ENCODE peak calls at places on chromosomes 7 and 10, in eight cellular contexts. One of them, this sample, is unnamed.

GRCh38 chr7:116426428-116427156 is 72.9 kb upstream of the CAV2 start:
- DNase-seq in cardiac muscle cell: no peak
- DNase-seq in HT-29: peak; percentile 88
- DNase-seq in stimulated activated CD8-positive, alpha-beta memory T cell treated with anti-CD3 and anti-CD28 coated beads, Interleukin-7, amount 100 ng/mL, for 4 hours: no peak
- DNase-seq in NCI-H460: peak; percentile 92
- DNase-seq in posterior cingulate gyrus: no peak
- DNase-seq in GM18507: no peak
- DNase-seq in dermis microvascular lymphatic vessel endothelial cell: peak; percentile 86
- DNase-seq in this sample: peak; percentile 92

GRCh38 chr7:25025218-25025671 is 45.3 kb upstream of the OSBPL3 start:
- DNase-seq in cardiac muscle cell: peak; percentile 33
- DNase-seq in HT-29: no peak
- DNase-seq in stimulated activated CD8-positive, alpha-beta memory T cell treated with anti-CD3 and anti-CD28 coated beads, Interleukin-7, amount 100 ng/mL, for 4 hours: no peak
- DNase-seq in NCI-H460: peak; percentile 13
- DNase-seq in posterior cingulate gyrus: no peak
- DNase-seq in GM18507: no peak
- DNase-seq in dermis microvascular lymphatic vessel endothelial cell: peak; percentile 84
- DNase-seq in this sample: no peak

GRCh38 chr10:77849039-77849664 is 77.4 kb downstream of the DLG5 start:
- DNase-seq in cardiac muscle cell: peak; percentile 35
- DNase-seq in HT-29: peak; percentile 32
- DNase-seq in stimulated activated CD8-positive, alpha-beta memory T cell treated with anti-CD3 and anti-CD28 coated beads, Interleukin-7, amount 100 ng/mL, for 4 hours: no peak
- DNase-seq in NCI-H460: no peak
- DNase-seq in posterior cingulate gyrus: no peak
- DNase-seq in GM18507: no peak
- DNase-seq in dermis microvascular lymphatic vessel endothelial cell: no peak
- DNase-seq in this sample: no peak

GRCh38 chr10:101783736-101784118 is 481 bp upstream of the NPM3 start:
- DNase-seq in cardiac muscle cell: no peak
- DNase-seq in HT-29: no peak
- DNase-seq in stimulated activated CD8-positive, alpha-beta memory T cell treated with anti-CD3 and anti-CD28 coated beads, Interleukin-7, amount 100 ng/mL, for 4 hours: no peak
- DNase-seq in NCI-H460: no peak
- DNase-seq in posterior cingulate gyrus: no peak
- DNase-seq in GM18507: no peak
- DNase-seq in dermis microvascular lymphatic vessel endothelial cell: no peak
- DNase-seq in this sample: no peak

GRCh38 chr10:80154978-80155695 is 22.6 kb downstream of the PLAC9 start:
- DNase-seq in cardiac muscle cell: no peak
- DNase-seq in HT-29: no peak
- DNase-seq in stimulated activated CD8-positive, alpha-beta memory T cell treated with anti-CD3 and anti-CD28 coated beads, Interleukin-7, amount 100 ng/mL, for 4 hours: no peak
- DNase-seq in NCI-H460: no peak
- DNase-seq in posterior cingulate gyrus: peak; percentile 64
- DNase-seq in GM18507: no peak
- DNase-seq in dermis microvascular lymphatic vessel endothelial cell: no peak
- DNase-seq in this sample: no peak

GRCh38 chr10:122078965-122079401 is 90.0 kb downstream of the TACC2 start:
- DNase-seq in cardiac muscle cell: peak; percentile 15
- DNase-seq in HT-29: no peak
- DNase-seq in stimulated activated CD8-positive, alpha-beta memory T cell treated with anti-CD3 and anti-CD28 coated beads, Interleukin-7, amount 100 ng/mL, for 4 hours: no peak
- DNase-seq in NCI-H460: no peak
- DNase-seq in posterior cingulate gyrus: no peak
- DNase-seq in GM18507: no peak
- DNase-seq in dermis microvascular lymphatic vessel endothelial cell: no peak
- DNase-seq in this sample: no peak

GRCh38 chr10:26810435-26811026 is 50.2 kb downstream of the ABI1 start:
- DNase-seq in cardiac muscle cell: no peak
- DNase-seq in HT-29: no peak
- DNase-seq in stimulated activated CD8-positive, alpha-beta memory T cell treated with anti-CD3 and anti-CD28 coated beads, Interleukin-7, amount 100 ng/mL, for 4 hours: no peak
- DNase-seq in NCI-H460: no peak
- DNase-seq in posterior cingulate gyrus: no peak
- DNase-seq in GM18507: no peak
- DNase-seq in dermis microvascular lymphatic vessel endothelial cell: no peak
- DNase-seq in this sample: no peak

GRCh38 chr7:100753750-100754149 is 20.4 kb downstream of the ZAN start:
- DNase-seq in cardiac muscle cell: no peak
- DNase-seq in HT-29: no peak
- DNase-seq in stimulated activated CD8-positive, alpha-beta memory T cell treated with anti-CD3 and anti-CD28 coated beads, Interleukin-7, amount 100 ng/mL, for 4 hours: no peak
- DNase-seq in NCI-H460: no peak
- DNase-seq in posterior cingulate gyrus: no peak
- DNase-seq in GM18507: no peak
- DNase-seq in dermis microvascular lymphatic vessel endothelial cell: no peak
- DNase-seq in this sample: no peak

GRCh38 chr7:5620459-5620881 is 161.0 kb downstream of the RNF216 start:
- DNase-seq in cardiac muscle cell: no peak
- DNase-seq in HT-29: no peak
- DNase-seq in stimulated activated CD8-positive, alpha-beta memory T cell treated with anti-CD3 and anti-CD28 coated beads, Interleukin-7, amount 100 ng/mL, for 4 hours: no peak
- DNase-seq in NCI-H460: no peak
- DNase-seq in posterior cingulate gyrus: no peak
- DNase-seq in GM18507: no peak
- DNase-seq in dermis microvascular lymphatic vessel endothelial cell: no peak
- DNase-seq in this sample: no peak

GRCh38 chr7:158705234-158705890 is 758 bp upstream of the NCAPG2 start:
- DNase-seq in cardiac muscle cell: peak; percentile 11
- DNase-seq in HT-29: peak; percentile 26
- DNase-seq in stimulated activated CD8-positive, alpha-beta memory T cell treated with anti-CD3 and anti-CD28 coated beads, Interleukin-7, amount 100 ng/mL, for 4 hours: no peak
- DNase-seq in NCI-H460: no peak
- DNase-seq in posterior cingulate gyrus: peak; percentile 19
- DNase-seq in GM18507: no peak
- DNase-seq in dermis microvascular lymphatic vessel endothelial cell: no peak
- DNase-seq in this sample: no peak

GRCh38 chr7:19772323-19772722 is 1.1 kb downstream of the TMEM196 start:
- DNase-seq in cardiac muscle cell: peak; percentile 1
- DNase-seq in HT-29: no peak
- DNase-seq in stimulated activated CD8-positive, alpha-beta memory T cell treated with anti-CD3 and anti-CD28 coated beads, Interleukin-7, amount 100 ng/mL, for 4 hours: no peak
- DNase-seq in NCI-H460: no peak
- DNase-seq in posterior cingulate gyrus: peak; percentile 9
- DNase-seq in GM18507: no peak
- DNase-seq in dermis microvascular lymphatic vessel endothelial cell: no peak
- DNase-seq in this sample: no peak

GRCh38 chr7:28036748-28037147 is 143.8 kb downstream of the JAZF1 start:
- DNase-seq in cardiac muscle cell: no peak
- DNase-seq in HT-29: no peak
- DNase-seq in stimulated activated CD8-positive, alpha-beta memory T cell treated with anti-CD3 and anti-CD28 coated beads, Interleukin-7, amount 100 ng/mL, for 4 hours: no peak
- DNase-seq in NCI-H460: no peak
- DNase-seq in posterior cingulate gyrus: no peak
- DNase-seq in GM18507: no peak
- DNase-seq in dermis microvascular lymphatic vessel endothelial cell: no peak
- DNase-seq in this sample: no peak

GRCh38 chr10:45419673-45420020 is 45.6 kb downstream of the ALOX5 start:
- DNase-seq in cardiac muscle cell: no peak
- DNase-seq in HT-29: no peak
- DNase-seq in stimulated activated CD8-positive, alpha-beta memory T cell treated with anti-CD3 and anti-CD28 coated beads, Interleukin-7, amount 100 ng/mL, for 4 hours: no peak
- DNase-seq in NCI-H460: no peak
- DNase-seq in posterior cingulate gyrus: no peak
- DNase-seq in GM18507: no peak
- DNase-seq in dermis microvascular lymphatic vessel endothelial cell: no peak
- DNase-seq in this sample: no peak

GRCh38 chr10:7787150-7787856 is 490 bp downstream of the KIN start:
- DNase-seq in cardiac muscle cell: no peak
- DNase-seq in HT-29: peak; percentile 19
- DNase-seq in stimulated activated CD8-positive, alpha-beta memory T cell treated with anti-CD3 and anti-CD28 coated beads, Interleukin-7, amount 100 ng/mL, for 4 hours: no peak
- DNase-seq in NCI-H460: no peak
- DNase-seq in posterior cingulate gyrus: no peak
- DNase-seq in GM18507: no peak
- DNase-seq in dermis microvascular lymphatic vessel endothelial cell: no peak
- DNase-seq in this sample: peak; percentile 33

GRCh38 chr10:113425596-113425995 is 127.3 kb upstream of the HABP2 start:
- DNase-seq in cardiac muscle cell: no peak
- DNase-seq in HT-29: no peak
- DNase-seq in stimulated activated CD8-positive, alpha-beta memory T cell treated with anti-CD3 and anti-CD28 coated beads, Interleukin-7, amount 100 ng/mL, for 4 hours: no peak
- DNase-seq in NCI-H460: peak; percentile 14
- DNase-seq in posterior cingulate gyrus: no peak
- DNase-seq in GM18507: no peak
- DNase-seq in dermis microvascular lymphatic vessel endothelial cell: no peak
- DNase-seq in this sample: no peak

GRCh38 chr10:111648046-111648445 is 535.5 kb downstream of the GPAM start:
- DNase-seq in cardiac muscle cell: no peak
- DNase-seq in HT-29: no peak
- DNase-seq in stimulated activated CD8-positive, alpha-beta memory T cell treated with anti-CD3 and anti-CD28 coated beads, Interleukin-7, amount 100 ng/mL, for 4 hours: no peak
- DNase-seq in NCI-H460: no peak
- DNase-seq in posterior cingulate gyrus: no peak
- DNase-seq in GM18507: no peak
- DNase-seq in dermis microvascular lymphatic vessel endothelial cell: no peak
- DNase-seq in this sample: no peak

GRCh38 chr7:34208878-34209621 is 303.7 kb downstream of the BMPER start:
- DNase-seq in cardiac muscle cell: no peak
- DNase-seq in HT-29: no peak
- DNase-seq in stimulated activated CD8-positive, alpha-beta memory T cell treated with anti-CD3 and anti-CD28 coated beads, Interleukin-7, amount 100 ng/mL, for 4 hours: no peak
- DNase-seq in NCI-H460: no peak
- DNase-seq in posterior cingulate gyrus: peak; percentile 44
- DNase-seq in GM18507: no peak
- DNase-seq in dermis microvascular lymphatic vessel endothelial cell: no peak
- DNase-seq in this sample: no peak

GRCh38 chr10:75334720-75335119 is 66.8 kb downstream of the ZNF503 start:
- DNase-seq in cardiac muscle cell: no peak
- DNase-seq in HT-29: no peak
- DNase-seq in stimulated activated CD8-positive, alpha-beta memory T cell treated with anti-CD3 and anti-CD28 coated beads, Interleukin-7, amount 100 ng/mL, for 4 hours: no peak
- DNase-seq in NCI-H460: no peak
- DNase-seq in posterior cingulate gyrus: no peak
- DNase-seq in GM18507: no peak
- DNase-seq in dermis microvascular lymphatic vessel endothelial cell: no peak
- DNase-seq in this sample: no peak

GRCh38 chr7:1977059-1977875 is 255.5 kb downstream of the MAD1L1 start:
- DNase-seq in cardiac muscle cell: no peak
- DNase-seq in HT-29: no peak
- DNase-seq in stimulated activated CD8-positive, alpha-beta memory T cell treated with anti-CD3 and anti-CD28 coated beads, Interleukin-7, amount 100 ng/mL, for 4 hours: no peak
- DNase-seq in NCI-H460: no peak
- DNase-seq in posterior cingulate gyrus: peak; percentile 33
- DNase-seq in GM18507: no peak
- DNase-seq in dermis microvascular lymphatic vessel endothelial cell: no peak
- DNase-seq in this sample: no peak

GRCh38 chr7:37942934-37943610 is 22.6 kb downstream of the EPDR1 start:
- DNase-seq in cardiac muscle cell: peak; percentile 24
- DNase-seq in HT-29: peak; percentile 33
- DNase-seq in stimulated activated CD8-positive, alpha-beta memory T cell treated with anti-CD3 and anti-CD28 coated beads, Interleukin-7, amount 100 ng/mL, for 4 hours: no peak
- DNase-seq in NCI-H460: no peak
- DNase-seq in posterior cingulate gyrus: peak; percentile 8
- DNase-seq in GM18507: no peak
- DNase-seq in dermis microvascular lymphatic vessel endothelial cell: no peak
- DNase-seq in this sample: peak; percentile 77

GRCh38 chr7:77657427-77658331 is 38.6 kb upstream of the RSBN1L start:
- DNase-seq in cardiac muscle cell: peak; percentile 57
- DNase-seq in HT-29: peak; percentile 84
- DNase-seq in stimulated activated CD8-positive, alpha-beta memory T cell treated with anti-CD3 and anti-CD28 coated beads, Interleukin-7, amount 100 ng/mL, for 4 hours: no peak
- DNase-seq in NCI-H460: peak; percentile 48
- DNase-seq in posterior cingulate gyrus: no peak
- DNase-seq in GM18507: no peak
- DNase-seq in dermis microvascular lymphatic vessel endothelial cell: peak; percentile 45
- DNase-seq in this sample: peak; percentile 46

GRCh38 chr7:140342732-140343514 is 55.4 kb downstream of the SLC37A3 start:
- DNase-seq in cardiac muscle cell: peak; percentile 74
- DNase-seq in HT-29: peak; percentile 22
- DNase-seq in stimulated activated CD8-positive, alpha-beta memory T cell treated with anti-CD3 and anti-CD28 coated beads, Interleukin-7, amount 100 ng/mL, for 4 hours: no peak
- DNase-seq in NCI-H460: peak; percentile 4
- DNase-seq in posterior cingulate gyrus: peak; percentile 50
- DNase-seq in GM18507: no peak
- DNase-seq in dermis microvascular lymphatic vessel endothelial cell: peak; percentile 14
- DNase-seq in this sample: peak; percentile 42

This sample was measured in A549.